ENCODE peak calls at places on chromosomes 6 and 20, in nine cellular contexts. One of them, this sample, is unnamed.

GRCh38 chr20:41989935-41990635 is 371.9 kb upstream of the CHD6 start:
- DNase-seq in stimulated activated CD4-positive, alpha-beta T cell treated with anti-CD3 and anti-CD28 coated beads, Interleukin-1b, Interleukin-23, amount 100 ng/mL, for 1 hour: no peak
- DNase-seq in ACHN: no peak
- DNase-seq in Daoy: no peak
- DNase-seq in T-helper 1 cell: no peak
- DNase-seq in natural killer cell: no peak
- DNase-seq in NCI-H2081 treated with DMSO at 0.1 percent for 48 hours: no peak
- DNase-seq in astrocyte of the spinal cord: peak; percentile 17
- DNase-seq in MM.1S: no peak
- DNase-seq in this sample: no peak

GRCh38 chr20:63487781-63488241 is 11.1 kb downstream of the EEF1A2 start:
- DNase-seq in Daoy: no peak
- DNase-seq in NCI-H2081 treated with DMSO at 0.1 percent for 48 hours: no peak
- DNase-seq in T-helper 1 cell: no peak
- DNase-seq in MM.1S: no peak
- DNase-seq in natural killer cell: no peak
- DNase-seq in ACHN: no peak
- DNase-seq in astrocyte of the spinal cord: no peak
- DNase-seq in stimulated activated CD4-positive, alpha-beta T cell treated with anti-CD3 and anti-CD28 coated beads, Interleukin-1b, Interleukin-23, amount 100 ng/mL, for 1 hour: no peak
- DNase-seq in this sample: no peak

GRCh38 chr20:6731951-6732580 is 35.4 kb upstream of the BMP2 start:
- DNase-seq in stimulated activated CD4-positive, alpha-beta T cell treated with anti-CD3 and anti-CD28 coated beads, Interleukin-1b, Interleukin-23, amount 100 ng/mL, for 1 hour: no peak
- DNase-seq in astrocyte of the spinal cord: no peak
- DNase-seq in Daoy: no peak
- DNase-seq in MM.1S: no peak
- DNase-seq in NCI-H2081 treated with DMSO at 0.1 percent for 48 hours: no peak
- DNase-seq in ACHN: no peak
- DNase-seq in natural killer cell: no peak
- DNase-seq in T-helper 1 cell: no peak
- DNase-seq in this sample: no peak

GRCh38 chr6:68008445-68008844 is 626.6 kb upstream of the ADGRB3 start:
- DNase-seq in Daoy: peak; percentile 6
- DNase-seq in stimulated activated CD4-positive, alpha-beta T cell treated with anti-CD3 and anti-CD28 coated beads, Interleukin-1b, Interleukin-23, amount 100 ng/mL, for 1 hour: no peak
- DNase-seq in astrocyte of the spinal cord: peak; percentile 51
- DNase-seq in natural killer cell: no peak
- DNase-seq in MM.1S: peak; percentile 69
- DNase-seq in ACHN: no peak
- DNase-seq in NCI-H2081 treated with DMSO at 0.1 percent for 48 hours: no peak
- DNase-seq in T-helper 1 cell: no peak
- DNase-seq in this sample: no peak

GRCh38 chr6:128569737-128570438 is 49.5 kb upstream of the PTPRK start:
- DNase-seq in natural killer cell: no peak
- DNase-seq in Daoy: peak; percentile 90
- DNase-seq in MM.1S: no peak
- DNase-seq in astrocyte of the spinal cord: peak; percentile 81
- DNase-seq in ACHN: peak; percentile 76
- DNase-seq in NCI-H2081 treated with DMSO at 0.1 percent for 48 hours: no peak
- DNase-seq in stimulated activated CD4-positive, alpha-beta T cell treated with anti-CD3 and anti-CD28 coated beads, Interleukin-1b, Interleukin-23, amount 100 ng/mL, for 1 hour: no peak
- DNase-seq in T-helper 1 cell: no peak
- DNase-seq in this sample: no peak

GRCh38 chr6:115729036-115729435 is 331.7 kb downstream of the FRK start:
- DNase-seq in astrocyte of the spinal cord: no peak
- DNase-seq in ACHN: no peak
- DNase-seq in natural killer cell: no peak
- DNase-seq in stimulated activated CD4-positive, alpha-beta T cell treated with anti-CD3 and anti-CD28 coated beads, Interleukin-1b, Interleukin-23, amount 100 ng/mL, for 1 hour: no peak
- DNase-seq in T-helper 1 cell: no peak
- DNase-seq in Daoy: peak; percentile 71
- DNase-seq in NCI-H2081 treated with DMSO at 0.1 percent for 48 hours: no peak
- DNase-seq in MM.1S: no peak
- DNase-seq in this sample: no peak

GRCh38 chr6:41691426-41692079 is 43.9 kb downstream of the TFEB start:
- DNase-seq in ACHN: no peak
- DNase-seq in natural killer cell: no peak
- DNase-seq in Daoy: no peak
- DNase-seq in stimulated activated CD4-positive, alpha-beta T cell treated with anti-CD3 and anti-CD28 coated beads, Interleukin-1b, Interleukin-23, amount 100 ng/mL, for 1 hour: no peak
- DNase-seq in MM.1S: no peak
- DNase-seq in NCI-H2081 treated with DMSO at 0.1 percent for 48 hours: no peak
- DNase-seq in T-helper 1 cell: no peak
- DNase-seq in astrocyte of the spinal cord: no peak
- DNase-seq in this sample: no peak

GRCh38 chr20:31706607-31707257 is 15.9 kb downstream of the BCL2L1 start:
- DNase-seq in natural killer cell: no peak
- DNase-seq in MM.1S: no peak
- DNase-seq in NCI-H2081 treated with DMSO at 0.1 percent for 48 hours: no peak
- DNase-seq in astrocyte of the spinal cord: no peak
- DNase-seq in stimulated activated CD4-positive, alpha-beta T cell treated with anti-CD3 and anti-CD28 coated beads, Interleukin-1b, Interleukin-23, amount 100 ng/mL, for 1 hour: no peak
- DNase-seq in Daoy: no peak
- DNase-seq in ACHN: no peak
- DNase-seq in T-helper 1 cell: no peak
- DNase-seq in this sample: no peak

GRCh38 chr6:135182120-135182992 is 1.2 kb downstream of the MYB start:
- DNase-seq in T-helper 1 cell: peak; percentile 32
- DNase-seq in natural killer cell: peak; percentile 20
- DNase-seq in astrocyte of the spinal cord: peak; percentile 15
- DNase-seq in stimulated activated CD4-positive, alpha-beta T cell treated with anti-CD3 and anti-CD28 coated beads, Interleukin-1b, Interleukin-23, amount 100 ng/mL, for 1 hour: no peak
- DNase-seq in MM.1S: peak; percentile 50
- DNase-seq in ACHN: no peak
- DNase-seq in NCI-H2081 treated with DMSO at 0.1 percent for 48 hours: no peak
- DNase-seq in Daoy: peak; percentile 29
- DNase-seq in this sample: no peak

GRCh38 chr6:11754625-11755289 is 23.8 kb downstream of the ADTRP start:
- DNase-seq in natural killer cell: no peak
- DNase-seq in astrocyte of the spinal cord: peak; percentile 26
- DNase-seq in T-helper 1 cell: no peak
- DNase-seq in MM.1S: no peak
- DNase-seq in NCI-H2081 treated with DMSO at 0.1 percent for 48 hours: no peak
- DNase-seq in stimulated activated CD4-positive, alpha-beta T cell treated with anti-CD3 and anti-CD28 coated beads, Interleukin-1b, Interleukin-23, amount 100 ng/mL, for 1 hour: no peak
- DNase-seq in ACHN: no peak
- DNase-seq in Daoy: peak; percentile 58
- DNase-seq in this sample: no peak

GRCh38 chr20:14821251-14821650 is 483.8 kb upstream of the FLRT3 start:
- DNase-seq in T-helper 1 cell: no peak
- DNase-seq in Daoy: no peak
- DNase-seq in MM.1S: no peak
- DNase-seq in NCI-H2081 treated with DMSO at 0.1 percent for 48 hours: no peak
- DNase-seq in natural killer cell: no peak
- DNase-seq in ACHN: no peak
- DNase-seq in astrocyte of the spinal cord: no peak
- DNase-seq in stimulated activated CD4-positive, alpha-beta T cell treated with anti-CD3 and anti-CD28 coated beads, Interleukin-1b, Interleukin-23, amount 100 ng/mL, for 1 hour: no peak
- DNase-seq in this sample: no peak

GRCh38 chr6:108535079-108535742 is 25.5 kb upstream of the FOXO3 start:
- DNase-seq in Daoy: no peak
- DNase-seq in natural killer cell: no peak
- DNase-seq in stimulated activated CD4-positive, alpha-beta T cell treated with anti-CD3 and anti-CD28 coated beads, Interleukin-1b, Interleukin-23, amount 100 ng/mL, for 1 hour: no peak
- DNase-seq in MM.1S: no peak
- DNase-seq in astrocyte of the spinal cord: no peak
- DNase-seq in ACHN: no peak
- DNase-seq in T-helper 1 cell: no peak
- DNase-seq in NCI-H2081 treated with DMSO at 0.1 percent for 48 hours: no peak
- DNase-seq in this sample: no peak

GRCh38 chr6:163405412-163406309 is 8.9 kb upstream of the QKI start:
- DNase-seq in natural killer cell: no peak
- DNase-seq in T-helper 1 cell: no peak
- DNase-seq in stimulated activated CD4-positive, alpha-beta T cell treated with anti-CD3 and anti-CD28 coated beads, Interleukin-1b, Interleukin-23, amount 100 ng/mL, for 1 hour: no peak
- DNase-seq in ACHN: no peak
- DNase-seq in astrocyte of the spinal cord: no peak
- DNase-seq in NCI-H2081 treated with DMSO at 0.1 percent for 48 hours: no peak
- DNase-seq in MM.1S: peak; percentile 28
- DNase-seq in Daoy: peak; percentile 42
- DNase-seq in this sample: no peak

GRCh38 chr20:23190557-23190956 is 104.4 kb upstream of the CD93 start:
- DNase-seq in ACHN: no peak
- DNase-seq in astrocyte of the spinal cord: no peak
- DNase-seq in stimulated activated CD4-positive, alpha-beta T cell treated with anti-CD3 and anti-CD28 coated beads, Interleukin-1b, Interleukin-23, amount 100 ng/mL, for 1 hour: no peak
- DNase-seq in MM.1S: no peak
- DNase-seq in natural killer cell: no peak
- DNase-seq in Daoy: no peak
- DNase-seq in T-helper 1 cell: no peak
- DNase-seq in NCI-H2081 treated with DMSO at 0.1 percent for 48 hours: no peak
- DNase-seq in this sample: no peak

GRCh38 chr6:18837013-18837412 is 449.9 kb downstream of the RNF144B start:
- DNase-seq in stimulated activated CD4-positive, alpha-beta T cell treated with anti-CD3 and anti-CD28 coated beads, Interleukin-1b, Interleukin-23, amount 100 ng/mL, for 1 hour: no peak
- DNase-seq in astrocyte of the spinal cord: no peak
- DNase-seq in MM.1S: no peak
- DNase-seq in T-helper 1 cell: no peak
- DNase-seq in natural killer cell: no peak
- DNase-seq in NCI-H2081 treated with DMSO at 0.1 percent for 48 hours: no peak
- DNase-seq in ACHN: no peak
- DNase-seq in Daoy: no peak
- DNase-seq in this sample: no peak

GRCh38 chr20:64129146-64129782 is 21.9 kb upstream of the NPBWR2 start:
- DNase-seq in stimulated activated CD4-positive, alpha-beta T cell treated with anti-CD3 and anti-CD28 coated beads, Interleukin-1b, Interleukin-23, amount 100 ng/mL, for 1 hour: no peak
- DNase-seq in NCI-H2081 treated with DMSO at 0.1 percent for 48 hours: no peak
- DNase-seq in ACHN: no peak
- DNase-seq in astrocyte of the spinal cord: no peak
- DNase-seq in natural killer cell: no peak
- DNase-seq in T-helper 1 cell: no peak
- DNase-seq in Daoy: no peak
- DNase-seq in MM.1S: no peak
- DNase-seq in this sample: no peak

GRCh38 chr6:147283460-147283859 is 79.2 kb downstream of the STXBP5 start:
- DNase-seq in stimulated activated CD4-positive, alpha-beta T cell treated with anti-CD3 and anti-CD28 coated beads, Interleukin-1b, Interleukin-23, amount 100 ng/mL, for 1 hour: no peak
- DNase-seq in Daoy: no peak
- DNase-seq in astrocyte of the spinal cord: peak; percentile 38
- DNase-seq in ACHN: peak; percentile 8
- DNase-seq in natural killer cell: no peak
- DNase-seq in T-helper 1 cell: no peak
- DNase-seq in NCI-H2081 treated with DMSO at 0.1 percent for 48 hours: no peak
- DNase-seq in MM.1S: no peak
- DNase-seq in this sample: no peak

GRCh38 chr6:19866199-19866872 is 29.2 kb downstream of the ID4 start:
- DNase-seq in MM.1S: no peak
- DNase-seq in Daoy: no peak
- DNase-seq in astrocyte of the spinal cord: no peak
- DNase-seq in T-helper 1 cell: no peak
- DNase-seq in NCI-H2081 treated with DMSO at 0.1 percent for 48 hours: no peak
- DNase-seq in stimulated activated CD4-positive, alpha-beta T cell treated with anti-CD3 and anti-CD28 coated beads, Interleukin-1b, Interleukin-23, amount 100 ng/mL, for 1 hour: no peak
- DNase-seq in ACHN: no peak
- DNase-seq in natural killer cell: no peak
- DNase-seq in this sample: no peak

GRCh38 chr6:156914171-156914570 is 137.0 kb downstream of the ARID1B start:
- DNase-seq in NCI-H2081 treated with DMSO at 0.1 percent for 48 hours: no peak
- DNase-seq in natural killer cell: no peak
- DNase-seq in astrocyte of the spinal cord: no peak
- DNase-seq in MM.1S: no peak
- DNase-seq in stimulated activated CD4-positive, alpha-beta T cell treated with anti-CD3 and anti-CD28 coated beads, Interleukin-1b, Interleukin-23, amount 100 ng/mL, for 1 hour: no peak
- DNase-seq in ACHN: no peak
- DNase-seq in Daoy: no peak
- DNase-seq in T-helper 1 cell: no peak
- DNase-seq in this sample: no peak

GRCh38 chr6:130625825-130626500 is 201.2 kb upstream of the SMLR1 start:
- DNase-seq in astrocyte of the spinal cord: peak; percentile 72
- DNase-seq in ACHN: no peak
- DNase-seq in MM.1S: no peak
- DNase-seq in T-helper 1 cell: no peak
- DNase-seq in natural killer cell: no peak
- DNase-seq in NCI-H2081 treated with DMSO at 0.1 percent for 48 hours: no peak
- DNase-seq in stimulated activated CD4-positive, alpha-beta T cell treated with anti-CD3 and anti-CD28 coated beads, Interleukin-1b, Interleukin-23, amount 100 ng/mL, for 1 hour: no peak
- DNase-seq in Daoy: no peak
- DNase-seq in this sample: no peak

GRCh38 chr6:18101271-18101670 is 21.2 kb downstream of the NHLRC1 start:
- DNase-seq in MM.1S: no peak
- DNase-seq in NCI-H2081 treated with DMSO at 0.1 percent for 48 hours: no peak
- DNase-seq in astrocyte of the spinal cord: peak; percentile 41
- DNase-seq in natural killer cell: no peak
- DNase-seq in ACHN: no peak
- DNase-seq in stimulated activated CD4-positive, alpha-beta T cell treated with anti-CD3 and anti-CD28 coated beads, Interleukin-1b, Interleukin-23, amount 100 ng/mL, for 1 hour: no peak
- DNase-seq in T-helper 1 cell: no peak
- DNase-seq in Daoy: peak; percentile 8
- DNase-seq in this sample: no peak

GRCh38 chr6:79913369-79913768 is 34.0 kb downstream of the ELOVL4 start:
- DNase-seq in Daoy: no peak
- DNase-seq in stimulated activated CD4-positive, alpha-beta T cell treated with anti-CD3 and anti-CD28 coated beads, Interleukin-1b, Interleukin-23, amount 100 ng/mL, for 1 hour: no peak
- DNase-seq in ACHN: no peak
- DNase-seq in NCI-H2081 treated with DMSO at 0.1 percent for 48 hours: peak; percentile 10
- DNase-seq in MM.1S: no peak
- DNase-seq in T-helper 1 cell: no peak
- DNase-seq in natural killer cell: no peak
- DNase-seq in astrocyte of the spinal cord: no peak
- DNase-seq in this sample: no peak

GRCh38 chr20:36439040-36439730 is 102.1 kb upstream of the MYL9 start:
- DNase-seq in Daoy: peak; percentile 64
- DNase-seq in stimulated activated CD4-positive, alpha-beta T cell treated with anti-CD3 and anti-CD28 coated beads, Interleukin-1b, Interleukin-23, amount 100 ng/mL, for 1 hour: peak; percentile 44
- DNase-seq in ACHN: peak; percentile 45
- DNase-seq in T-helper 1 cell: peak; percentile 34
- DNase-seq in natural killer cell: peak; percentile 51
- DNase-seq in astrocyte of the spinal cord: peak; percentile 42
- DNase-seq in MM.1S: peak; percentile 49
- DNase-seq in NCI-H2081 treated with DMSO at 0.1 percent for 48 hours: no peak
- DNase-seq in this sample: peak; percentile 82

GRCh38 chr20:14991023-14991422 is 653.6 kb upstream of the FLRT3 start:
- DNase-seq in natural killer cell: no peak
- DNase-seq in stimulated activated CD4-positive, alpha-beta T cell treated with anti-CD3 and anti-CD28 coated beads, Interleukin-1b, Interleukin-23, amount 100 ng/mL, for 1 hour: no peak
- DNase-seq in T-helper 1 cell: no peak
- DNase-seq in NCI-H2081 treated with DMSO at 0.1 percent for 48 hours: no peak
- DNase-seq in MM.1S: no peak
- DNase-seq in astrocyte of the spinal cord: no peak
- DNase-seq in Daoy: no peak
- DNase-seq in ACHN: no peak
- DNase-seq in this sample: no peak

GRCh38 chr20:31239139-31239538 is 18.3 kb upstream of the DEFB115 start:
- DNase-seq in MM.1S: no peak
- DNase-seq in stimulated activated CD4-positive, alpha-beta T cell treated with anti-CD3 and anti-CD28 coated beads, Interleukin-1b, Interleukin-23, amount 100 ng/mL, for 1 hour: no peak
- DNase-seq in T-helper 1 cell: no peak
- DNase-seq in ACHN: no peak
- DNase-seq in Daoy: no peak
- DNase-seq in astrocyte of the spinal cord: no peak
- DNase-seq in NCI-H2081 treated with DMSO at 0.1 percent for 48 hours: no peak
- DNase-seq in natural killer cell: no peak
- DNase-seq in this sample: no peak

This sample was measured in type B pancreatic cell.